ENCODE peak calls at places on chromosomes 11 and 22, in nine cellular contexts. F, M, I, U, T, L, E, S and X are unnamed samples.

GRCh38 chr11:96486890-96487633 is 97.2 kb downstream of the JRKL start:
- DNase-seq in L (no peak), M (peak), I (no peak), F (no peak), U (peak), T (peak), S (no peak), E (no peak), X (no peak)

GRCh38 chr11:3867209-3868071 is 12.0 kb downstream of the STIM1 start:
- DNase-seq in F (no peak), L (no peak), E (no peak), M (no peak), I (no peak), U (no peak), S (peak), T (peak), X (no peak)

GRCh38 chr11:131710511-131710910 is 340.1 kb downstream of the NTM start:
- DNase-seq in L (no peak), S (no peak), M (no peak), E (no peak), U (no peak), I (no peak), T (no peak), F (no peak), X (no peak)

GRCh38 chr11:69344570-69345145 is 50.7 kb downstream of the MYEOV start:
- DNase-seq in E (no peak), U (peak), L (peak), M (no peak), S (no peak), F (peak), T (no peak), I (no peak), X (no peak)

GRCh38 chr11:43072911-43073310 is 238.9 kb upstream of the API5 start:
- DNase-seq in F (no peak), T (no peak), U (no peak), S (no peak), E (no peak), L (no peak), M (no peak), I (no peak), X (no peak)

GRCh38 chr11:57643802-57644201 is 5.9 kb downstream of the YPEL4 start:
- DNase-seq in E (no peak), T (no peak), I (no peak), F (no peak), S (no peak), L (no peak), U (no peak), M (no peak), X (no peak)

GRCh38 chr11:118265954-118266353 is 1.9 kb upstream of the MPZL2 start:
- DNase-seq in S (peak), L (no peak), I (no peak), T (no peak), F (no peak), M (peak), E (no peak), U (peak), X (no peak)

GRCh38 chr22:20204281-20204680 is 53.4 kb upstream of the CCDC188 start:
- DNase-seq in U (no peak), F (no peak), E (no peak), L (no peak), T (no peak), M (no peak), S (no peak), I (no peak), X (no peak)

GRCh38 chr11:48107188-48107704 is 109.4 kb upstream of the OR4B1 start:
- DNase-seq in T (no peak), M (no peak), E (peak), I (no peak), S (no peak), L (peak), U (no peak), F (no peak), X (no peak)

GRCh38 chr11:75896843-75897419 is 81.9 kb downstream of the UVRAG start:
- DNase-seq in E (no peak), T (no peak), M (no peak), I (no peak), F (no peak), U (no peak), S (no peak), L (no peak), X (no peak)

GRCh38 chr11:94513091-94513490 is 830 bp downstream of the C11orf97 start:
- DNase-seq in M (no peak), S (no peak), L (no peak), I (no peak), E (no peak), U (peak), F (no peak), T (no peak), X (no peak)

GRCh38 chr11:2089536-2090165 is 49.5 kb downstream of the IGF2 start:
- DNase-seq in U (no peak), F (no peak), S (no peak), M (no peak), E (peak), T (no peak), I (peak), L (peak), X (no peak)

GRCh38 chr11:94588366-94588952 is 21.3 kb downstream of the PIWIL4 start:
- DNase-seq in L (no peak), U (no peak), T (no peak), E (no peak), F (no peak), M (no peak), S (no peak), I (no peak), X (no peak)

GRCh38 chr11:60836866-60837510 is 4.9 kb upstream of the CCDC86 start:
- DNase-seq in F (no peak), E (no peak), L (no peak), M (no peak), U (no peak), T (no peak), I (no peak), S (no peak), X (no peak)

GRCh38 chr11:60834742-60835141 is 7.2 kb upstream of the CCDC86 start:
- DNase-seq in S (no peak), T (no peak), U (no peak), L (no peak), E (no peak), M (peak), I (no peak), F (no peak), X (no peak)

GRCh38 chr11:60840711-60841430 is 1.0 kb upstream of the CCDC86 start:
- DNase-seq in T (no peak), F (no peak), U (no peak), S (peak), M (no peak), E (no peak), L (no peak), I (peak), X (no peak)

GRCh38 chr11:60835472-60835871 is 6.4 kb upstream of the CCDC86 start:
- DNase-seq in E (no peak), F (no peak), I (no peak), S (no peak), L (no peak), U (no peak), M (no peak), T (no peak), X (no peak)

GRCh38 chr11:60838132-60838531 is 3.8 kb upstream of the CCDC86 start:
- DNase-seq in F (no peak), I (no peak), L (no peak), E (no peak), U (no peak), M (no peak), S (no peak), T (no peak), X (no peak)
- TF ChIP-seq CTCF in F (peak), I (no peak), L (no peak), E (no peak), U (no peak), M (no peak), S (no peak), T (no peak), X (no peak)

GRCh38 chr22:41263704-41264103 is 22.3 kb downstream of the RANGAP1 start:
- DNase-seq in U (no peak), I (no peak), T (no peak), E (no peak), L (no peak), M (no peak), S (no peak), F (no peak), X (no peak)

GRCh38 chr22:41271787-41272186 is 14.2 kb downstream of the RANGAP1 start:
- DNase-seq in E (no peak), T (no peak), L (no peak), M (no peak), S (no peak), I (no peak), F (no peak), U (no peak), X (no peak)

GRCh38 chr22:41273128-41273527 is 12.9 kb downstream of the RANGAP1 start:
- DNase-seq in M (no peak), E (no peak), L (no peak), F (no peak), U (no peak), S (no peak), T (peak), I (no peak), X (no peak)

GRCh38 chr22:41264408-41264941 is 21.5 kb downstream of the RANGAP1 start:
- DNase-seq in S (no peak), M (no peak), F (no peak), U (no peak), T (no peak), E (no peak), I (no peak), L (no peak), X (no peak)

GRCh38 chr22:41267958-41268357 is 18.0 kb downstream of the RANGAP1 start:
- DNase-seq in S (no peak), U (no peak), E (no peak), T (no peak), I (no peak), M (no peak), L (no peak), F (no peak), X (no peak)
- TF ChIP-seq CTCF in S (no peak), U (no peak), E (no peak), T (no peak), I (no peak), M (no peak), L (no peak), F (no peak), X (no peak)

GRCh38 chr11:77633856-77634425 is 3.7 kb downstream of the CLNS1A start:
- DNase-seq in I (no peak), E (no peak), F (no peak), L (no peak), U (no peak), S (no peak), T (no peak), M (no peak), X (no peak)

GRCh38 chr11:77634724-77635123 is 2.9 kb downstream of the CLNS1A start:
- DNase-seq in S (no peak), L (no peak), I (no peak), E (no peak), U (no peak), T (no peak), M (no peak), F (no peak), X (no peak)

GRCh38 chr11:77642228-77642627 is 4.6 kb upstream of the CLNS1A start:
- DNase-seq in S (no peak), L (no peak), E (no peak), T (no peak), I (no peak), F (no peak), M (no peak), U (no peak), X (no peak)

GRCh38 chr11:77636738-77637344 is 753 bp downstream of the CLNS1A start:
- DNase-seq in U (no peak), E (no peak), I (no peak), T (no peak), F (no peak), L (no peak), M (no peak), S (no peak), X (no peak)

GRCh38 chr11:77637345-77638165 is at the start of gene CLNS1A:
- DNase-seq in F (peak), E (peak), T (peak), S (peak), I (peak), U (peak), M (peak), L (peak), X (peak)
- TF ChIP-seq CTCF in F (peak), E (no peak), T (no peak), S (no peak), I (no peak), U (no peak), M (no peak), L (no peak), X (no peak)

GRCh38 chr22:18064636-18065035 is 13.2 kb upstream of the PEX26 start:
- DNase-seq in T (no peak), S (no peak), L (no peak), I (no peak), F (no peak), M (no peak), U (no peak), E (no peak), X (no peak)
- TF ChIP-seq CTCF in T (no peak), S (no peak), L (no peak), I (no peak), F (no peak), M (no peak), U (no peak), E (no peak), X (no peak)

DNA sequence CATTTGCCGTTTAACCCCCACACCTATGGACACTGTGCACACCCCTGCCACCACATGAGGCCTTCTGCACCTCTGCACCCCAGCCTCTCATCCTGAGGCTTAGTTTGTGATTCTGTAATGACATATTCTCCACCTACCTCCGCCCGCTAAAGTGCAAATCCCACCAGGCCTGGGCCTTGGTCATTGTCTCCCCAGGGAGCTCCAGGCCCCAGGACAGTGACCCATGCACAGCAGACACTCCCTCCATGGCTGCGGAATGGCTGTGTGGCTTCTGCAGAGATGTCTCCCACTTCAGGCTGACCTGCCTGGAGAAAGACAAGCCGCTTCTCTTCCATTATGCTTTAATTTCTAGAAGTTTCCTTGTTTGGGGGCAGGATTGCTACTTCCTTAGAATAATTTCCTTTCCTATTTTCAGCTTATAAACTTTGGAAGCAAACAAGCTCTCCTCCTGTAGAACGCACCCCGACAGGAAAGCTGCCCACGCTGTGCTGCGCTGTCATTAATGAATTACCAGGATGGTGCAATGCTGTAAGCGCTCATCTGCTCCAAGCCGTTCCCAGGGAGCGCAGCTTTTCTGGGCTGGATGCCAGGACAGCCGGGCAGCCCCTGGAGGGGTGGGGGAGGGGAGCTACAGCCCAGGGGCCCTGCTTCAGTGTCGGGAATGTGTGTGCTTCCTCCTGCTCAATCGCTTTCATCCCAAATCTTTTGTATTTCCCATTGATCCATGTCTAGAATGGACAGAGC is 618.0 kb downstream of the BRD1 start:
- DNase-seq in U (no peak), I (peak), M (no peak), S (no peak), E (no peak), T (no peak), F (peak), L (peak), X (no peak)
- TF ChIP-seq CTCF in U (no peak), I (no peak), M (no peak), S (no peak), E (no peak), T (no peak), F (no peak), L (no peak), X (no peak)

GRCh38 chr11:103257360-103257759 is 148.1 kb downstream of the DYNC2H1 start:
- DNase-seq in U (no peak), S (no peak), L (no peak), E (no peak), F (no peak), T (no peak), M (no peak), I (no peak), X (no peak)
- TF ChIP-seq CTCF in U (no peak), S (peak), L (no peak), E (no peak), F (peak), T (peak), M (no peak), I (no peak), X (peak)

GRCh38 chr22:24107668-24108067 is 73.6 kb upstream of the SUSD2 start:
- DNase-seq in I (peak), M (peak), L (peak), F (no peak), S (peak), T (peak), E (no peak), U (peak), X (no peak)
- TF ChIP-seq CTCF in I (no peak), M (peak), L (peak), F (no peak), S (peak), T (peak), E (no peak), U (no peak), X (no peak)

GRCh38 chr22:31753634-31754471 is at the start of gene DEPDC5:
- DNase-seq in F (peak), S (peak), M (peak), E (peak), U (peak), L (peak), T (peak), I (peak), X (peak)
- TF ChIP-seq CTCF in F (no peak), S (no peak), M (no peak), E (no peak), U (no peak), L (no peak), T (peak), I (no peak), X (no peak)

GRCh38 chr11:127998421-127998820 is 588.9 kb downstream of the ETS1 start:
- DNase-seq in I (no peak), E (no peak), U (no peak), M (no peak), L (no peak), F (no peak), S (no peak), T (peak), X (no peak)

GRCh38 chr11:127996825-127997224 is 590.5 kb downstream of the ETS1 start:
- DNase-seq in I (no peak), L (no peak), U (no peak), F (no peak), T (no peak), S (no peak), E (no peak), M (no peak), X (no peak)

GRCh38 chr11:127994736-127995135 is 592.6 kb downstream of the ETS1 start:
- DNase-seq in U (no peak), L (no peak), M (no peak), F (no peak), E (no peak), T (peak), S (no peak), I (no peak), X (no peak)

DNA sequence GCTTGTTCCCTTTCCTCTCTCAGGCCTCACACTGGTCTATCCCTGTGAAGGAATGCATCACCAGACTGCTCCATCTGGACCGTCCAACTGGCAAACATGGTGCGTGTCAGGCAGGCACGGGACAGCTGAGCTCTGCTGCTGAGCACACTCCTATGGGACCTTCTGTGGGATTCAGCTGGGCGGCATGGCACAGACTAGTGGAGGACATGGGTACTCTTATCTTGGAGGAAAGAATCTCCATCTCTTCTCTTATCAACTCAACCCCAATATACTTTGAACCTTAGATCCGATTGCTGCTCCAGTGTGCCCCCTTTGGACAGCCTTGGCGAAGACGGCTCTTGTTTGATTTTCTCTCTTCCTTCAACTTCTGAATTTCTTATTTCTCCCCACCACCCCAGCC is 593.6 kb downstream of the ETS1 start:
- DNase-seq in F (no peak), L (no peak), I (no peak), S (no peak), M (no peak), E (no peak), T (no peak), U (no peak), X (no peak)
- TF ChIP-seq CTCF in F (peak), L (no peak), I (no peak), S (no peak), M (no peak), E (no peak), T (no peak), U (no peak), X (peak)